ENCODE peak calls at places on chromosomes 12 and 14, in five cellular contexts. Y is fibroblast of the aortic adventitia, S is cardiac muscle cell, M is colonic mucosa, F is esophagus muscularis mucosa. U is an unnamed sample.
A peak's percentile ranks its signal among the peaks of the same experiment; 100 is the strongest.

GRCh38 chr12:124053855-124054254 is 80.8 kb downstream of the ZNF664 start:
- DNase-seq in Y (peak; percentile 66), S (peak; percentile 89), M (no peak), F (no peak), U (peak; percentile 61)

GRCh38 chr12:57756406-57757341 is 1.8 kb downstream of the MARCHF9 start:
- DNase-seq in Y (no peak), S (peak; percentile 47), M (peak; percentile 65), F (no peak), U (no peak)

GRCh38 chr14:76776306-76777251 is 15.3 kb downstream of the VASH1 start:
- DNase-seq in Y (no peak), S (no peak), M (no peak), F (no peak), U (no peak)

GRCh38 chr14:65167072-65167645 is 64.8 kb upstream of the MAX start:
- DNase-seq in Y (peak; percentile 28), S (no peak), M (no peak), F (no peak), U (no peak)

GRCh38 chr14:67999693-68000384 is 180.3 kb downstream of the RAD51B start:
- DNase-seq in Y (peak; percentile 93), S (peak; percentile 87), M (no peak), F (no peak), U (peak; percentile 82)

GRCh38 chr12:64172143-64172970 is 49.7 kb downstream of the KICS2 start:
- DNase-seq in Y (no peak), S (no peak), M (no peak), F (no peak), U (no peak)

GRCh38 chr12:75868501-75868900 is 163.1 kb downstream of the PHLDA1 start:
- DNase-seq in Y (peak; percentile 36), S (no peak), M (no peak), F (no peak), U (no peak)

GRCh38 chr12:124482901-124483799 is 84.3 kb downstream of the NCOR2 start:
- DNase-seq in Y (no peak), S (no peak), M (no peak), F (no peak), U (no peak)

GRCh38 chr12:47004634-47005033 is 74.8 kb upstream of the PCED1B start:
- DNase-seq in Y (no peak), S (peak; percentile 50), M (no peak), F (no peak), U (no peak)

GRCh38 chr12:56684745-56685369 is 3.2 kb downstream of the PTGES3 start:
- DNase-seq in Y (peak; percentile 20), S (no peak), M (no peak), F (no peak), U (no peak)

GRCh38 chr14:91149462-91149861 is 35.6 kb downstream of the DGLUCY start:
- DNase-seq in Y (peak; percentile 100), S (peak; percentile 98), M (peak; percentile 61), F (no peak), U (peak; percentile 100)

GRCh38 chr14:24874514-24875202 is 175.3 kb downstream of the STXBP6 start:
- DNase-seq in Y (no peak), S (no peak), M (no peak), F (no peak), U (no peak)

GRCh38 chr12:76790564-76791552 is 26.9 kb downstream of the ZDHHC17 start:
- DNase-seq in Y (peak; percentile 51), S (peak; percentile 22), M (no peak), F (no peak), U (peak; percentile 44)

GRCh38 chr12:124780752-124781685 is 82.6 kb downstream of the SCARB1 start:
- DNase-seq in Y (peak; percentile 19), S (no peak), M (no peak), F (no peak), U (no peak)

GRCh38 chr12:325886-326285 is 63.2 kb downstream of the KDM5A start:
- DNase-seq in Y (no peak), S (no peak), M (no peak), F (no peak), U (no peak)

GRCh38 chr12:20369164-20370000 is 1.0 kb downstream of the PDE3A start:
- DNase-seq in Y (peak; percentile 54), S (peak; percentile 91), M (peak; percentile 80), F (peak; percentile 93), U (peak; percentile 52)

GRCh38 chr14:57066887-57067513 is 201.7 kb downstream of the EXOC5 start:
- DNase-seq in Y (peak; percentile 2), S (peak; percentile 30), M (peak; percentile 33), F (no peak), U (peak; percentile 16)

GRCh38 chr14:97380539-97380941 is 583.4 kb downstream of the VRK1 start:
- DNase-seq in Y (no peak), S (no peak), M (no peak), F (no peak), U (no peak)

GRCh38 chr14:56918849-56919574 is 108.7 kb upstream of the OTX2 start:
- DNase-seq in Y (no peak), S (no peak), M (no peak), F (no peak), U (no peak)

GRCh38 chr12:4322789-4323188 is 1.8 kb downstream of the TIGAR start:
- DNase-seq in Y (no peak), S (no peak), M (no peak), F (no peak), U (no peak)

GRCh38 chr12:67430708-67431335 is 161.7 kb downstream of the CAND1 start:
- DNase-seq in Y (peak; percentile 88), S (peak; percentile 77), M (no peak), F (no peak), U (peak; percentile 44)

GRCh38 chr14:99238234-99238633 is 33.8 kb downstream of the BCL11B start:
- DNase-seq in Y (no peak), S (no peak), M (no peak), F (no peak), U (no peak)

GRCh38 chr12:49622501-49623141 is 740 bp upstream of the PRPF40B start:
- DNase-seq in Y (no peak), S (no peak), M (peak; percentile 43), F (no peak), U (peak; percentile 23)

GRCh38 chr14:54674342-54674741 is 107.4 kb downstream of the SAMD4A start:
- DNase-seq in Y (no peak), S (no peak), M (no peak), F (no peak), U (no peak)

GRCh38 chr12:21568115-21568514 is 36.5 kb downstream of the GYS2 start:
- DNase-seq in Y (no peak), S (no peak), M (no peak), F (no peak), U (no peak)

GRCh38 chr14:69439516-69440270 is 41.2 kb downstream of the SLC39A9 start:
- DNase-seq in Y (no peak), S (no peak), M (no peak), F (no peak), U (no peak)

GRCh38 chr12:79884401-79885006 is 50.4 kb downstream of the PPP1R12A start:
- DNase-seq in Y (no peak), S (no peak), M (no peak), F (no peak), U (no peak)

GRCh38 chr12:107461222-107461980 is 224.2 kb upstream of the PWP1 start:
- DNase-seq in Y (peak; percentile 94), S (peak; percentile 25), M (no peak), F (no peak), U (peak; percentile 94)

GRCh38 chr12:101857043-101857558 is 20.3 kb upstream of the DRAM1 start:
- DNase-seq in Y (peak; percentile 78), S (peak; percentile 62), M (no peak), F (no peak), U (peak; percentile 87)

GRCh38 chr12:52234226-52234810 is 1.3 kb downstream of the KRT7 start:
- DNase-seq in Y (no peak), S (no peak), M (no peak), F (no peak), U (no peak)
- H3K4me3 ChIP-seq in Y (no peak overlapping the region), S (no peak overlapping the region), M (no peak overlapping the region), F (no peak overlapping the region), U (no peak overlapping the region)

DNA sequence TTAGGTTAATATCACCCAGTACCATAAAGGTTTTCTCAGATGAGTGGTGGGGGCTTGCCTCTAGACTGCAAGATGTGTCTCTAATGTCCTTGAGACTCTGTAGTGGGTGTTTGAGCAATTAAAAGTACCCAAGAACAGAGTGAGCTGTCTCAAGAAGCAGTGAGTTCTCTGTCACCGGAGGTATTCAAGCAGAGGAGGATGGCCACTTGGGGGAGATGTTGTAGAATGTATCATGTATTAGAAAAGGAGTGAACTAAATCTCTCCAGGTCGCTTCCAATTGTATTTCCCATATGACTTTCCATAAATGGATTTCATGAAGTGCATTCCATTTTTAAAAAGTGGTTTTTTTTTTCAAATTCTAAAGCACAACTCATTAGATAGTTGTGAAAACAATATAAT is 35.0 kb downstream of the SLC17A8 start:
- DNase-seq in Y (no peak), S (peak; percentile 48), M (peak; percentile 43), F (no peak), U (peak; percentile 25)
- TF ChIP-seq CTCF in Y (no peak), S (peak; percentile 42), M (peak; percentile 40), F (peak; percentile 31), U (peak; percentile 29)

DNA sequence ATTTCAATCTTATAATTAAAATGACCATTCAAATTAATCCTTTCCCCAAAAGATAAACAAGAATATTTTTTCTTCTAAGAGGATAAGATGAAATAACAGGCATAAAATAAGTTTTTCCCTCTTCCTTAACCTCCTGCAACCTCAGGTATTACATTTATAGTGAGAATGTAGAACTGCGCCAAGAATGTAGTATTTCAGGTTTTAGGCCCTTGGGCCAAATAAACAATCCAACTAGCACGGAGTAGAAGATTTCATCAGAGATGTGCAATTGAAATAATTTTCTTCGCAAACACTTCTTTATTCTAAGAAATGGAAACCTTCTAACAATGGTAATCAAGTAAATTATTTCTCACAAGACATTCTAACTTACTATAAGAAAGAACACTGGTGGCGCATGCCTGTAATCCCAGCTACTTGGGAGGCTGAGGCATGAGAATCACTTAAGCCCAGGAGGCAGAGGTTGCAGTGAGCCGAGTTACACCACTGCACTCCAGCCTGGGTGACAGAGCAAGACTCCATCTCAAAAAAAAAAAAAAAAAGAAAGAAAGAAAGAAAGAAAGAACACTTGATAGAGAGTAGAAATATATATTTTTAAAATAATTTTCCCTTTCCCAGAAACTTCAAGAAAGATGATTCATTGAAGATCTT is 100.8 kb downstream of the TAOK3 start:
- DNase-seq in Y (no peak), S (no peak), M (no peak), F (no peak), U (no peak)
- H3K4me3 ChIP-seq in Y (no peak overlapping the region), S (no peak overlapping the region), M (no peak overlapping the region), F (no peak overlapping the region), U (no peak overlapping the region)

DNA sequence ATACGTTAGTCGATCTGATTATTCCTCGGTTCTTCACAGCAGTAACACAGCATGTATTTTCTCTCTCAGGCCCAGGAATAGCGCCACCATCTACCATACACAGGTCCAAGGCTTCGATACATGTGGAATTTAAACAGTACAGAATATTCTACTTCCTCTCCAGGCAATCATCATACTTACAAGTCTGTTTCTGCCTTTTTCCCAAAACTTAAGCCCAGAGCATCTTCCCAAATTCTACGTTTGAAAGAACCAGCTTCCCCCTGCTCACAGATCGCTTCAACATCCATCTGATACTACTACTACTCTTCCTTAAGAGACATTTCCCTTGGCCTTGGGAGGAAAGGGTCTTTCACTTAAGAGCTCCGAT is 626 bp downstream of the TXNDC16 start:
- DNase-seq in Y (peak; percentile 52), S (peak; percentile 53), M (peak; percentile 37), F (no peak), U (peak; percentile 54)
- TF ChIP-seq CTCF in Y (peak; percentile 47), S (peak; percentile 48), M (no peak), F (peak; percentile 18), U (peak; percentile 49)

GRCh38 chr14:74492413-74493342 is at the start of gene NPC2:
- DNase-seq in Y (peak; percentile 37), S (peak; percentile 27), M (no peak), F (no peak), U (no peak)
- H3K4me3 ChIP-seq in Y (peak within 1 kb of the TSS; percentile 99), S (peak within 1 kb of the TSS; percentile 72), M (peak within 1 kb of the TSS; percentile 90), F (peak within 1 kb of the TSS; percentile 83), U (peak within 1 kb of the TSS; percentile 99)

U was measured in fibroblast of mammary gland.